ENCODE peak calls at places on chromosomes 13 and 19, in six cellular contexts. One of them, this sample, is unnamed. For H3K4me1, the result is how much of the 10 kb centered on the place peaks cover.

GRCh38 chr19:58277197-58277596 is 1.6 kb upstream of the ZNF8 start:
- DNase-seq in GM12878: no peak
- DNase-seq in uterus: no peak
- DNase-seq in ovary: no peak
- DNase-seq in testis: no peak
- DNase-seq in heart left ventricle: no peak
- DNase-seq in this sample: no peak

GRCh38 chr19:38037151-38037611 is 130.2 kb downstream of the SIPA1L3 start:
- DNase-seq in uterus: no peak
- DNase-seq in GM12878: no peak
- DNase-seq in testis: no peak
- DNase-seq in heart left ventricle: no peak
- DNase-seq in ovary: no peak
- DNase-seq in this sample: no peak

GRCh38 chr13:58134012-58134411 is 502.5 kb downstream of the PCDH17 start:
- DNase-seq in uterus: no peak
- DNase-seq in ovary: no peak
- DNase-seq in heart left ventricle: no peak
- DNase-seq in GM12878: no peak
- DNase-seq in testis: no peak
- DNase-seq in this sample: no peak

GRCh38 chr13:94646904-94647303 is 45.2 kb downstream of the GPR180 start:
- DNase-seq in heart left ventricle: no peak
- DNase-seq in ovary: no peak
- DNase-seq in testis: no peak
- DNase-seq in uterus: no peak
- DNase-seq in GM12878: peak
- DNase-seq in this sample: no peak

GRCh38 chr13:46113596-46113995 is 8.8 kb upstream of the CPB2 start:
- DNase-seq in testis: no peak
- DNase-seq in GM12878: no peak
- DNase-seq in uterus: no peak
- DNase-seq in heart left ventricle: no peak
- DNase-seq in ovary: no peak
- DNase-seq in this sample: no peak

GRCh38 chr19:56084835-56085536 is 36.1 kb downstream of the ZNF787 start:
- DNase-seq in testis: no peak
- DNase-seq in uterus: no peak
- DNase-seq in ovary: no peak
- DNase-seq in GM12878: no peak
- DNase-seq in heart left ventricle: no peak
- DNase-seq in this sample: peak

GRCh38 chr13:106376411-106377112 is 158.9 kb downstream of the EFNB2 start:
- DNase-seq in heart left ventricle: no peak
- DNase-seq in uterus: peak
- DNase-seq in testis: peak
- DNase-seq in GM12878: no peak
- DNase-seq in ovary: no peak
- DNase-seq in this sample: no peak

GRCh38 chr19:39078436-39079200 is 5.5 kb upstream of the ACP7 start:
- DNase-seq in ovary: no peak
- DNase-seq in testis: no peak
- DNase-seq in GM12878: no peak
- DNase-seq in uterus: no peak
- DNase-seq in heart left ventricle: no peak
- DNase-seq in this sample: no peak

GRCh38 chr19:10603084-10603872 is 16.2 kb upstream of the AP1M2 start:
- DNase-seq in uterus: peak
- DNase-seq in testis: no peak
- DNase-seq in GM12878: peak
- DNase-seq in heart left ventricle: peak
- DNase-seq in ovary: peak
- DNase-seq in this sample: peak

DNA sequence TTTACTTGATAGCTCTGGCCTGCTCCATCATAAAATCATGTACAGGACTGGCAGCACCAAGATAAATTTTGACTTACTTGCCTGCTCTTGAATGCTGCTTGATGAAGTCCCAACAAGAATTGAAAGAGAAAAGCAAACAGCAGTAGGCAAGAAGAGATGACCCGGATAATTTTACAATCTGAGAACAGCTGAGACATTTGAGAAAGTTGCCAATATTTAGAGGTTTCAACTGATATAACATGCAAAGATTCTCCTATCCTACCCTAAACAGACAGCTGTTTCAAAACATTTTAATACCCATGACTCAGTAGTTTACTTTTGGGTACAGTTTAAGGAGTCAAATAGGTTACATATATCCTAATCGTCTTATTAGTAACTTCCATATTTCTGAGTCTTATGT is 5.9 kb downstream of the FRY start:
- DNase-seq in ovary: no peak
- DNase-seq in uterus: no peak
- DNase-seq in heart left ventricle: no peak
- DNase-seq in GM12878: no peak
- DNase-seq in testis: no peak
- DNase-seq in this sample: no peak
- H3K4me1 ChIP-seq in ovary: under half
- H3K4me1 ChIP-seq in uterus: under half
- H3K4me1 ChIP-seq in heart left ventricle: under half
- H3K4me1 ChIP-seq in GM12878: under half
- H3K4me1 ChIP-seq in testis: under half
- H3K4me1 ChIP-seq in this sample: under half

DNA sequence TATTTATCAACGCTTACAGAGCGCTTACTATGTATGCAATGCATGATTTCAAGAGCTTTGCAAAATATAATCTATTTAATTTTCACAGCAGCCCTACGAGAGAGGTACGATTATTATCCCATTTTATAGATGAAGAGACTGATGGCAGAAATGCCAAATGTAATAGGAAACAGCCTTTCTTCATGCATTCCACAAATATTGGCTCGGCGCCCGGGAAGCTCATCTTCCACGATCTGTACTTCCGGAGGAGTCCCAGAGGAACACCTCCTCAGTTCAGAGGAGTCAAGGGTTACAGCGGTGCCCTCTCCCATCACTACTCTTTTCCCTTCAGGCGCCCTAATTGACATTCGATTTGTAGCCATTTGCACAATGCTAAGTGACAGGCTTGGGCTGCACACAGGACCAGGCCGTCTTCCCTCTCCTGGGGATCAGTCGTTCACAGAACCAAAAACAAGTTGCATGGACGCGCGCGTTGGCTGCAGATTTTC is 1.1 kb upstream of the ARHGAP35 start:
- DNase-seq in GM12878: no peak
- DNase-seq in uterus: peak
- DNase-seq in testis: peak
- DNase-seq in heart left ventricle: peak
- DNase-seq in ovary: peak
- DNase-seq in this sample: no peak
- H3K4me3 ChIP-seq in GM12878: peak
- H3K4me3 ChIP-seq in uterus: no peak
- H3K4me3 ChIP-seq in testis: peak
- H3K4me3 ChIP-seq in heart left ventricle: peak
- H3K4me3 ChIP-seq in ovary: peak
- H3K4me3 ChIP-seq in this sample: peak

GRCh38 chr19:30174357-30174645 is 197.9 kb upstream of the ZNF536 start:
- DNase-seq in heart left ventricle: no peak
- DNase-seq in testis: no peak
- DNase-seq in uterus: no peak
- DNase-seq in ovary: no peak
- DNase-seq in GM12878: no peak
- DNase-seq in this sample: no peak
- TF ChIP-seq POLR2A in heart left ventricle: no peak
- TF ChIP-seq POLR2A in testis: no peak
- TF ChIP-seq POLR2A in uterus: no peak
- TF ChIP-seq POLR2A in ovary: no peak
- TF ChIP-seq POLR2A in GM12878: no peak
- TF ChIP-seq POLR2A in this sample: no peak

DNA sequence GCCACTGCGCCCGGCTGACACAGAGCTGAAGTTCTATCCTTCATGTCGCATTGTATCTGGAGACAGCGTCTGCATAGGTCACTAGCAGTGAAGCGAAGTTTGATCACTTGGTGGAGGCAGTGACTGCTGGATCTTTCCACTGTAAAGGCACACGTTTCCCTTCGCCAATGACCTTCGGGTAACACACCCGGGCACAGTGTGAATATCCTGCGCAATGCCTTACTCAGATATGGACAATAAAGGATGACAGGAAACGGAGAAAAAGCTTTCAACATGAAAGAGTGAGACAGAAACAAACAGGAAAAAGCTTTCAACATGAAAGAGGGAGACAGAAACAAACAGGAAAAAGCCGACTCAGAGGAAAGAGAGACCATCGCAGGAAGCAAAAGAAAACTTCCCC is 17.1 kb downstream of the ARL11 start:
- DNase-seq in testis: no peak
- DNase-seq in ovary: no peak
- DNase-seq in heart left ventricle: no peak
- DNase-seq in GM12878: no peak
- DNase-seq in uterus: no peak
- DNase-seq in this sample: no peak
- H3K4me1 ChIP-seq in testis: under half
- H3K4me1 ChIP-seq in ovary: under half
- H3K4me1 ChIP-seq in heart left ventricle: under half
- H3K4me1 ChIP-seq in GM12878: under half
- H3K4me1 ChIP-seq in uterus: under half
- H3K4me1 ChIP-seq in this sample: under half

GRCh38 chr13:41193469-41193868 is 900 bp downstream of the KBTBD7 start:
- DNase-seq in heart left ventricle: no peak
- DNase-seq in ovary: no peak
- DNase-seq in GM12878: no peak
- DNase-seq in testis: peak
- DNase-seq in uterus: no peak
- DNase-seq in this sample: no peak
- H3K4me3 ChIP-seq in heart left ventricle: peak
- H3K4me3 ChIP-seq in ovary: peak
- H3K4me3 ChIP-seq in GM12878: peak
- H3K4me3 ChIP-seq in testis: peak
- H3K4me3 ChIP-seq in uterus: peak
- H3K4me3 ChIP-seq in this sample: no peak

GRCh38 chr13:49627831-49628652 is at the start of gene ARL11:
- DNase-seq in GM12878: peak
- DNase-seq in heart left ventricle: peak
- DNase-seq in uterus: no peak
- DNase-seq in ovary: no peak
- DNase-seq in testis: peak
- DNase-seq in this sample: peak
- TF ChIP-seq POLR2A in GM12878: peak
- TF ChIP-seq POLR2A in heart left ventricle: no peak
- TF ChIP-seq POLR2A in uterus: no peak
- TF ChIP-seq POLR2A in ovary: no peak
- TF ChIP-seq POLR2A in testis: no peak
- TF ChIP-seq POLR2A in this sample: peak

DNA sequence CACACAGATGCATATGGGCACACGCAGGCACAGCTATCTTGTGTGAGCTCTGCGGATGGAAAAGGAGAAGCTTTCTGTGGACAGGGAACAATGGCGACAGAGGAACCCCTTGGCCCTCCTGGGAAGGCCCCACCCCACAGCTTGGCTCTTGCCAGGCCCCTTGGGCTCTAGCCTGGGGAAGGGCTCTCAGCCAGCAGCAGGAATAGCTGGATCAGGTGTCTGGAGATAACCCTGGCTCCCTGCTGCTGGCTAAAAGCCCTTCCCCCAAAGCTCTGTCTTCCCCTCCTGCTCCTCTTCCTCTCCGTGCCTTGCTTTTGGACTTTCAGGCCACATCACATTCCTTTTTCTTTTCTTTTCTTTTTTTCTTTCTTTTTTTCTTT is 24.3 kb downstream of the CEBPA start:
- DNase-seq in uterus: no peak
- DNase-seq in ovary: no peak
- DNase-seq in heart left ventricle: peak
- DNase-seq in GM12878: no peak
- DNase-seq in testis: no peak
- DNase-seq in this sample: no peak
- H3K4me1 ChIP-seq in uterus: under half
- H3K4me1 ChIP-seq in ovary: under half
- H3K4me1 ChIP-seq in heart left ventricle: under half
- H3K4me1 ChIP-seq in GM12878: under half
- H3K4me1 ChIP-seq in testis: under half
- H3K4me1 ChIP-seq in this sample: half or more

DNA sequence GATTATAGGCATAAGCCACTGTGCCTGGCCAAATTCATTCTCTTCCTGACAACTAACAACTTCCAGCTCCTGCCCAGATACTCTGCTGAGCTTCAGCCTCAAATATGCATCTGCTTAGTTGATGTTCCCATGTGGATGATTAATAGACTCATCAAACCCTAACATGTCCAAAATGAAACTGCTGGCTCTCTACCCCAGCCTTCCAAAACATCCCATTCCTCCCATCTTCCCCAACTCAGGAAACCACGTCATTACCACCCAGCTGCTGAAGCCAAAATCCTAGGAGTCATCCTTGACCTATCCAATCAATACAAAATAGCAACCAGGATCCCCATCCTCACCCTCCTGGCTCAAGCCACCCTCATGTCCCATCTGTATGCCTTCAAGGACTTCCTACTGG is 20.9 kb downstream of the POU2F2 start:
- DNase-seq in GM12878: no peak
- DNase-seq in heart left ventricle: no peak
- DNase-seq in testis: no peak
- DNase-seq in ovary: no peak
- DNase-seq in uterus: no peak
- DNase-seq in this sample: no peak
- H3K4me3 ChIP-seq in GM12878: no peak
- H3K4me3 ChIP-seq in heart left ventricle: no peak
- H3K4me3 ChIP-seq in testis: no peak
- H3K4me3 ChIP-seq in ovary: no peak
- H3K4me3 ChIP-seq in uterus: no peak
- H3K4me3 ChIP-seq in this sample: no peak

GRCh38 chr19:984165-984967 is at the start of gene WDR18:
- DNase-seq in GM12878: peak
- DNase-seq in testis: peak
- DNase-seq in heart left ventricle: peak
- DNase-seq in ovary: peak
- DNase-seq in uterus: peak
- DNase-seq in this sample: peak
- TF ChIP-seq POLR2A in GM12878: peak
- TF ChIP-seq POLR2A in testis: no peak
- TF ChIP-seq POLR2A in heart left ventricle: no peak
- TF ChIP-seq POLR2A in ovary: peak
- TF ChIP-seq POLR2A in uterus: peak
- TF ChIP-seq POLR2A in this sample: peak

GRCh38 chr19:16203256-16204004 is 5.7 kb downstream of the AP1M1 start:
- DNase-seq in uterus: no peak
- DNase-seq in heart left ventricle: peak
- DNase-seq in ovary: no peak
- DNase-seq in testis: no peak
- DNase-seq in GM12878: no peak
- DNase-seq in this sample: peak
- H3K4me1 ChIP-seq in uterus: under half
- H3K4me1 ChIP-seq in heart left ventricle: under half
- H3K4me1 ChIP-seq in ovary: under half
- H3K4me1 ChIP-seq in testis: under half
- H3K4me1 ChIP-seq in GM12878: under half
- H3K4me1 ChIP-seq in this sample: under half